ENCODE peak calls at places on chromosomes 7 and 10, in six cellular contexts. S is GM12878, X is upper lobe of left lung, B is K562, R is HCT116, I is HepG2. H is an unnamed sample.

GRCh38 chr7:74033372-74034311 is 5.7 kb downstream of the ELN start:
- ATAC-seq in B (peak; percentile 80), X (peak; percentile 58), I (peak; percentile 26), S (no peak), R (no peak), H (peak; percentile 55)

GRCh38 chr7:101021703-101022102 is 1.8 kb downstream of the MUC17 start:
- ATAC-seq in X (no peak), B (no peak), R (no peak), S (no peak), I (no peak), H (no peak)

GRCh38 chr7:5064391-5065106 is 18.9 kb downstream of the RBAK start:
- ATAC-seq in B (no peak), I (no peak), S (no peak), X (no peak), R (no peak), H (no peak)

GRCh38 chr10:109992485-109992884 is 15.3 kb upstream of the ADD3 start:
- ATAC-seq in X (no peak), I (no peak), R (no peak), B (no peak), S (no peak), H (no peak)

GRCh38 chr7:31664890-31665289 is 22.1 kb upstream of the PPP1R17 start:
- ATAC-seq in S (no peak), I (no peak), R (no peak), X (no peak), B (no peak), H (no peak)

GRCh38 chr7:44110724-44111635 is 6.8 kb downstream of the AEBP1 start:
- ATAC-seq in S (no peak), R (no peak), X (no peak), I (peak; percentile 9), B (no peak), H (no peak)

GRCh38 chr7:150648358-150649083 is 16.3 kb upstream of the GIMAP6 start:
- ATAC-seq in I (no peak), S (peak; percentile 51), X (no peak), B (no peak), R (no peak), H (no peak)

GRCh38 chr10:30151581-30152389 is 92.4 kb upstream of the JCAD start:
- ATAC-seq in I (no peak), X (peak; percentile 66), R (peak; percentile 74), B (peak; percentile 100), S (peak; percentile 74), H (peak; percentile 75)

GRCh38 chr10:131641231-131641630 is 259.6 kb upstream of the PPP2R2D start:
- ATAC-seq in X (peak; percentile 86), I (peak; percentile 82), S (peak; percentile 91), R (no peak), B (no peak), H (no peak)

GRCh38 chr7:76505168-76506080 is 4.9 kb upstream of the UPK3B start:
- ATAC-seq in B (no peak), X (no peak), S (no peak), R (no peak), I (no peak), H (no peak)

GRCh38 chr10:15735766-15736165 is 16.0 kb upstream of the ITGA8 start:
- ATAC-seq in R (no peak), I (no peak), S (no peak), X (peak; percentile 58), B (no peak), H (peak; percentile 49)

DNA sequence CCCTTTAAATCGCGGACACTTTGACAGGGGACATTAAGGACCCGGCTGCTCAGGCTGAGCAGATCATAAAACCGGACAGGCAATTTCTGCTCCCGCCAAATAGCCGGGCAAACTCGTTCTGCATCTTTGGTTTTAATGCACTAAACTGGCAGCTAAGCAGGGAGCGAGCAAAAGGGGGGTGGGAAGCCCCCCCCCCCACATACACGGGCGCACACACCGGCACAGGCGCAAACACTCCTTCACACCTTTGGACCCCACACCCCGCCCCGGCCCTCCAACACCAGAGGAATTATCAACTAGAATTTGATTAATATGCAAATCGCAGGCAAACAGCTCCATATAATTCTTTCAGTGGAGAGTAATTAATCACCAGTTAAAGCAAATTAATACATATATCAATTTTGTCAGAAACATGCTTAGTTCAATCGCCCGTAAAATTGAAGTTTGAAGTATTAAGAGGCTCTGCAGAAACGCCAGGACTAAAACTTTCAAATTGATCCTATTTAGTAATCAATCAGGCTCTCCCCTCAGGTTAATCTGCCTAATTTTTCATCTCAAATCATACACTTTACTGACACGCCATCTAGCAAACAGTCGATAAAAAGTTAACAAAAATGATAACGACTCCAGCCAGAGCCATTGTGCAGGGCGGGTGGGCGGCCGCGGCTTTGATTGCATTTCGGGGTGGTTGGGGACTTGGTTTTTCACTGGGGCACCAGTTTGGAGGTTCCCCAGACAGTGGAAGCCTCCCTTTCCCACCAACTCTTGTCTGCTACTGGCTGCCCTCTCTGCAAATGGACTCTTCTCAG is 9.9 kb downstream of the LBX1 start:
- ATAC-seq in B (no peak), I (no peak), X (no peak), S (no peak), R (no peak), H (no peak)
- TF ChIP-seq POLR2AphosphoS5 in B (no peak), I (no peak), X (no peak), S (no peak), R (no peak), H (no peak)

GRCh38 chr7:94400643-94401042 is 5.9 kb downstream of the COL1A2 start:
- ATAC-seq in S (no peak), B (no peak), X (no peak), I (no peak), R (no peak), H (no peak)
- H3K4me3 ChIP-seq in S (no peak overlapping the region), B (no peak overlapping the region), X (no peak overlapping the region), I (no peak overlapping the region), R (no peak overlapping the region), H (no peak overlapping the region)

GRCh38 chr10:3714957-3715356 is 70.1 kb downstream of the KLF6 start:
- ATAC-seq in X (no peak), I (no peak), S (no peak), B (no peak), R (no peak), H (no peak)

GRCh38 chr10:3716093-3716492 is 68.9 kb downstream of the KLF6 start:
- ATAC-seq in B (no peak), S (no peak), R (no peak), X (no peak), I (no peak), H (no peak)

GRCh38 chr10:3719024-3719843 is 65.8 kb downstream of the KLF6 start:
- ATAC-seq in R (no peak), S (no peak), X (peak; percentile 44), I (peak; percentile 44), B (no peak), H (no peak)

GRCh38 chr10:3723706-3724225 is 61.2 kb downstream of the KLF6 start:
- ATAC-seq in S (no peak), X (no peak), R (no peak), I (no peak), B (no peak), H (no peak)

GRCh38 chr10:3720228-3721019 is 64.6 kb downstream of the KLF6 start:
- ATAC-seq in R (no peak), S (no peak), I (no peak), B (no peak), X (peak; percentile 86), H (peak; percentile 83)
- TF ChIP-seq POLR2A in R (no peak), S (no peak), I (no peak), B (no peak), X (peak; percentile 49), H (no peak)

GRCh38 chr10:113129117-113129516 is 179.1 kb downstream of the TCF7L2 start:
- ATAC-seq in X (no peak), S (no peak), B (no peak), I (no peak), R (no peak), H (no peak)

GRCh38 chr10:113122947-113123346 is 172.9 kb downstream of the TCF7L2 start:
- ATAC-seq in R (no peak), S (no peak), B (no peak), I (no peak), X (no peak), H (no peak)

GRCh38 chr10:113128450-113129105 is 178.5 kb downstream of the TCF7L2 start:
- ATAC-seq in B (no peak), X (no peak), I (no peak), S (no peak), R (no peak), H (no peak)

GRCh38 chr10:113127285-113128283 is 177.5 kb downstream of the TCF7L2 start:
- ATAC-seq in R (no peak), X (no peak), I (no peak), S (no peak), B (no peak), H (no peak)

DNA sequence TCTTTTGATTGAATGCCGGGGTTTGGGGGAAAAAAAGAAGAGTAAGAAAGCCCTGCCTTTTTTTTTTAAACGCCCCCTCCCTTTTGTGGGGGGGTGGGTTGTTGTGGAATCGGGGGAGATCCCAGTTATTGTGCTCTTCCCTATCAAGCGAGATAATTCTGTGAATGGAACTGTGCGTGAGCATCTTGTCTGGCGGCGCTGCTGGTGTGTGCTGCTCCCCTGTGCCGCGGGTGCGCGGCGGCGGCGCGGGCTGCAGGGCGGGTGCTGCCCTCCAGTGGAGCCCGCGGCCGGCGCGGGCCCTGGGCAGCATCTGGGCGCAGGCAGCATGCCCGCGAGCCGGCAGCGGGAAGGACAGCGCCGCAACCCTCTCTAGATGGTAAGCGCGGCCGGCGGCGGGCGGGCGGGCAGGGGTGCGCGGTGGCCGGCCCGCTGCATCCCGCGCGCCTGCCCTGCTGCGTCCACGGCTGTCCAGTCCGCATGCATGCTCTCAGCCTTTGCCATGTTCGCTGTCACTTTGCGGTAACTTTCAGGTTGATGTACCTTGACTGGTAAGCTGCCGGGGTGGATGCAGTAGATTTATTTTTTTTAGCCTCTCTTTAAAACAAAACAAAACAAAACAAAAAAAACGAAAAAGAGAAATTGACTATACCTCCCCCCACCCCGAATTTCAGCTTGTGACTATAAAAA is 176.6 kb downstream of the TCF7L2 start:
- ATAC-seq in R (peak; percentile 75), B (peak; percentile 82), I (peak; percentile 99), X (peak; percentile 88), S (peak; percentile 74), H (peak; percentile 89)
- TF ChIP-seq POLR2AphosphoS5 in R (no peak), B (no peak), I (no peak), X (no peak), S (no peak), H (no peak)

GRCh38 chr10:104478380-104478779 is 124.7 kb downstream of the CFAP58 start:
- ATAC-seq in R (no peak), B (no peak), X (no peak), S (no peak), I (no peak), H (no peak)

GRCh38 chr10:104485632-104486031 is 132.0 kb downstream of the CFAP58 start:
- ATAC-seq in S (peak; percentile 32), B (peak; percentile 75), X (no peak), R (peak; percentile 85), I (peak; percentile 60), H (no peak)

GRCh38 chr10:104480797-104481196 is 127.2 kb downstream of the CFAP58 start:
- ATAC-seq in I (no peak), S (no peak), X (no peak), R (no peak), B (no peak), H (no peak)

GRCh38 chr10:104483582-104483981 is 129.9 kb downstream of the CFAP58 start:
- ATAC-seq in R (no peak), S (peak; percentile 48), X (no peak), I (no peak), B (no peak), H (no peak)

GRCh38 chr10:104479906-104480579 is 126.4 kb downstream of the CFAP58 start:
- ATAC-seq in S (no peak), X (no peak), R (no peak), I (no peak), B (no peak), H (no peak)
- H3K4me3 ChIP-seq in S (no peak overlapping the region), X (no peak overlapping the region), R (no peak overlapping the region), I (no peak overlapping the region), B (no peak overlapping the region), H (no peak overlapping the region)

GRCh38 chr10:75235375-75236177 is at the start of gene COMTD1:
- ATAC-seq in I (peak; percentile 75), X (peak; percentile 94), B (peak; percentile 69), S (peak; percentile 75), R (peak; percentile 72), H (peak; percentile 83)
- TF ChIP-seq POLR2A in I (peak; percentile 68), X (peak; percentile 24), B (peak; percentile 60), S (peak; percentile 67), R (no peak), H (no peak)

H was measured in gastroesophageal sphincter.